ENCODE peak calls at places on chromosomes 13 and 19, in six cellular contexts. X, F, G, U, P and I are unnamed samples.

GRCh38 chr13:35838356-35838755 is 292.8 kb downstream of the DCLK1 start:
- DNase-seq in F (peak), U (no peak), X (no peak), G (no peak), P (no peak), I (no peak)

GRCh38 chr19:48102870-48103751 is 7.5 kb downstream of the PLA2G4C start:
- DNase-seq in P (no peak), F (peak), U (peak), G (no peak), X (peak), I (no peak)

GRCh38 chr19:31397308-31397707 is 48.1 kb upstream of the TSHZ3 start:
- DNase-seq in P (no peak), F (no peak), X (no peak), U (no peak), G (no peak), I (no peak)

GRCh38 chr13:38361551-38362262 is 12.1 kb downstream of the UFM1 start:
- DNase-seq in P (no peak), X (no peak), G (no peak), F (no peak), U (no peak), I (no peak)

GRCh38 chr13:40221460-40222201 is 444.8 kb downstream of the FOXO1 start:
- DNase-seq in G (no peak), U (no peak), X (peak), F (no peak), P (no peak), I (no peak)

GRCh38 chr13:110251227-110251791 is 55.6 kb downstream of the COL4A1 start:
- DNase-seq in U (no peak), G (no peak), P (no peak), X (no peak), F (no peak), I (no peak)

GRCh38 chr13:29621841-29622240 is 26.4 kb upstream of the SLC7A1 start:
- DNase-seq in F (no peak), U (no peak), G (no peak), X (no peak), P (no peak), I (no peak)

GRCh38 chr19:16429066-16429758 is 42.6 kb downstream of the EPS15L1 start:
- DNase-seq in G (no peak), P (peak), F (peak), X (no peak), U (no peak), I (peak)

GRCh38 chr13:28935104-28935503 is 115.0 kb downstream of the MTUS2 start:
- DNase-seq in P (no peak), G (no peak), U (no peak), F (no peak), X (no peak), I (no peak)

GRCh38 chr13:46600943-46601311 is 48.0 kb downstream of the LRCH1 start:
- DNase-seq in U (no peak), G (no peak), P (no peak), X (no peak), F (no peak), I (no peak)